ENCODE peak calls at places on chromosome X, in ten cellular contexts. J is right atrium auricular region, U is neural progenitor cell, N is breast epithelium, R is cardiac fibroblast, G is thyroid gland, Y is left ventricle myocardium inferior, P is H9, K is suprapubic skin, I is MM.1S. Z is an unnamed sample.

GRCh38 chrX:44432641-44433040 is 89.2 kb upstream of the EFHC2 start:
- DNase-seq in U (no peak), Y (no peak), G (no peak), N (no peak), J (no peak), I (no peak), K (no peak), R (peak), P (no peak), Z (no peak)

GRCh38 chrX:108584617-108585211 is 145.1 kb downstream of the COL4A5 start:
- DNase-seq in J (no peak), N (no peak), I (peak), K (no peak), R (peak), U (peak), Y (no peak), P (peak), G (no peak), Z (no peak)

GRCh38 chrX:71482228-71482958 is 50.5 kb upstream of the OGT start:
- DNase-seq in I (no peak), R (no peak), N (no peak), Y (no peak), J (no peak), U (no peak), P (no peak), K (no peak), G (no peak), Z (no peak)

GRCh38 chrX:123884809-123885408 is 25.1 kb downstream of the XIAP start:
- DNase-seq in R (peak), G (peak), I (peak), P (no peak), K (no peak), N (no peak), U (peak), Y (no peak), J (no peak), Z (no peak)

GRCh38 chrX:55839480-55839879 is 121.9 kb downstream of the RRAGB start:
- DNase-seq in K (no peak), J (no peak), N (no peak), Y (no peak), U (peak), R (no peak), G (no peak), I (no peak), P (peak), Z (no peak)

GRCh38 chrX:154750301-154751120 is at the start of gene GAB3:
- DNase-seq in I (peak), U (peak), R (peak), G (peak), K (peak), P (no peak), J (no peak), N (no peak), Y (peak), Z (no peak)

GRCh38 chrX:154398668-154399526 is 720 bp downstream of the RPL10 start:
- DNase-seq in J (peak), K (peak), R (peak), P (peak), Y (peak), G (peak), N (peak), I (peak), U (peak), Z (no peak)

GRCh38 chrX:48696301-48697181 is at the start of gene SUV39H1:
- DNase-seq in U (peak), R (peak), P (peak), K (peak), J (peak), N (peak), I (peak), G (peak), Y (peak), Z (peak)

GRCh38 chrX:71060127-71060526 is 8.0 kb downstream of the SNX12 start:
- DNase-seq in N (no peak), J (no peak), R (no peak), U (no peak), K (no peak), I (no peak), P (no peak), Y (no peak), G (no peak), Z (no peak)

GRCh38 chrX:138794285-138794684 is 82.8 kb upstream of the FGF13 start:
- DNase-seq in P (no peak), J (no peak), K (no peak), U (no peak), R (no peak), Y (no peak), N (no peak), I (no peak), G (no peak), Z (no peak)

GRCh38 chrX:5644786-5645185 is 583.9 kb downstream of the NLGN4X start:
- DNase-seq in N (no peak), P (peak), I (peak), K (no peak), R (no peak), G (no peak), J (no peak), U (no peak), Y (no peak), Z (no peak)

GRCh38 chrX:116198810-116199209 is 28.3 kb downstream of the AGTR2 start:
- DNase-seq in P (no peak), I (no peak), J (no peak), U (peak), R (no peak), N (no peak), G (no peak), Y (no peak), K (no peak), Z (no peak)

GRCh38 chrX:18561020-18561419 is 110.9 kb downstream of the RS1 start:
- DNase-seq in N (no peak), I (no peak), U (no peak), K (no peak), J (no peak), R (no peak), Y (no peak), G (no peak), P (no peak), Z (no peak)

GRCh38 chrX:153863251-153863991 is 22.6 kb downstream of the L1CAM start:
- DNase-seq in J (no peak), Y (no peak), U (no peak), I (no peak), P (peak), N (no peak), G (no peak), R (no peak), K (no peak), Z (no peak)

GRCh38 chrX:148416931-148417330 is 83.5 kb upstream of the AFF2 start:
- DNase-seq in I (no peak), Y (no peak), N (no peak), P (no peak), U (no peak), J (no peak), K (no peak), R (peak), G (no peak), Z (no peak)

GRCh38 chrX:155313766-155314165 is 20.6 kb downstream of the CLIC2 start:
- DNase-seq in Y (no peak), P (peak), I (no peak), N (no peak), G (no peak), R (peak), J (no peak), U (no peak), K (no peak), Z (no peak)

GRCh38 chrX:141989134-141989533 is 85.4 kb downstream of the MAGEC1 start:
- DNase-seq in P (no peak), K (no peak), J (no peak), Y (no peak), I (no peak), R (peak), G (peak), N (no peak), U (no peak), Z (no peak)

GRCh38 chrX:23610491-23610890 is 56.8 kb upstream of the PRDX4 start:
- DNase-seq in R (peak), N (no peak), U (no peak), I (no peak), K (no peak), G (no peak), J (no peak), P (no peak), Y (no peak), Z (no peak)

GRCh38 chrX:25016361-25016671 is 551 bp upstream of the ARX start:
- DNase-seq in N (no peak), U (peak), K (no peak), Y (no peak), J (no peak), I (no peak), R (no peak), G (no peak), P (no peak), Z (no peak)

GRCh38 chrX:71466979-71467523 is 65.9 kb upstream of the OGT start:
- DNase-seq in R (no peak), P (no peak), K (no peak), J (no peak), I (no peak), N (no peak), U (no peak), Y (no peak), G (no peak), Z (no peak)

GRCh38 chrX:19017271-19017670 is 33.4 kb upstream of the PHKA2 start:
- DNase-seq in P (peak), N (no peak), U (peak), I (no peak), Y (no peak), G (peak), R (peak), J (no peak), K (no peak), Z (no peak)

GRCh38 chrX:121802881-121803412 is 755.5 kb downstream of the GLUD2 start:
- DNase-seq in N (no peak), I (no peak), K (no peak), G (no peak), J (no peak), P (no peak), R (no peak), U (no peak), Y (no peak), Z (no peak)

GRCh38 chrX:3728454-3728853 is 15.0 kb upstream of the PRKX start:
- DNase-seq in I (no peak), R (peak), N (no peak), U (no peak), J (no peak), G (no peak), Y (no peak), P (no peak), K (no peak), Z (no peak)

GRCh38 chrX:107542500-107542899 is 85.8 kb upstream of the PRPS1 start:
- DNase-seq in K (no peak), G (peak), I (no peak), N (no peak), P (peak), Y (no peak), U (peak), R (peak), J (no peak), Z (no peak)

GRCh38 chrX:2320089-2320488 is 180.7 kb downstream of the DHRSX start:
- DNase-seq in Y (no peak), R (no peak), P (no peak), I (no peak), J (no peak), G (no peak), U (no peak), K (no peak), N (no peak), Z (no peak)

GRCh38 chrX:41036668-41037326 is 48.4 kb upstream of the USP9X start:
- DNase-seq in Y (no peak), R (no peak), N (no peak), I (no peak), P (no peak), K (no peak), J (no peak), U (no peak), G (no peak), Z (no peak)

GRCh38 chrX:69615779-69616519 is at the start of gene EDA:
- DNase-seq in K (peak), U (peak), N (peak), G (peak), Y (peak), R (peak), J (peak), P (peak), I (peak), Z (peak)

GRCh38 chrX:150643271-150643670 is 49.9 kb upstream of the MTMR1 start:
- DNase-seq in K (no peak), R (peak), J (no peak), P (no peak), U (no peak), Y (no peak), G (no peak), N (no peak), I (no peak), Z (no peak)

GRCh38 chrX:119655125-119655524 is 37.8 kb downstream of the SEPTIN6 start:
- DNase-seq in P (no peak), U (no peak), G (no peak), J (peak), Y (peak), K (no peak), I (no peak), N (no peak), R (peak), Z (no peak)

GRCh38 chrX:2497961-2498780 is 2.6 kb downstream of the DHRSX start:
- DNase-seq in I (no peak), K (no peak), Y (no peak), G (peak), N (no peak), P (no peak), U (no peak), J (no peak), R (peak), Z (no peak)

GRCh38 chrX:25158635-25159034 is 142.9 kb upstream of the ARX start:
- DNase-seq in N (no peak), Y (no peak), R (no peak), I (peak), U (no peak), P (no peak), G (no peak), J (no peak), K (no peak), Z (no peak)

GRCh38 chrX:111492085-111492484 is 19.4 kb upstream of the SERTM2 start:
- DNase-seq in G (no peak), J (no peak), R (no peak), P (no peak), I (no peak), Y (no peak), U (no peak), N (no peak), K (no peak), Z (no peak)

GRCh38 chrX:118459494-118459893 is 36.1 kb upstream of the DOCK11 start:
- DNase-seq in N (no peak), P (no peak), U (peak), I (peak), R (peak), J (no peak), K (no peak), G (no peak), Y (no peak), Z (no peak)

GRCh38 chrX:51802917-51803688 is 59.9 kb downstream of the GSPT2 start:
- DNase-seq in P (peak), K (peak), R (peak), I (peak), U (peak), J (no peak), G (peak), Y (peak), N (no peak), Z (peak)
- TF ChIP-seq CTCF in P (peak), K (no peak), R (peak), I (peak), U (peak), J (no peak), G (peak), Y (peak), N (no peak), Z (no peak)

GRCh38 chrX:110466790-110467189 is 108.1 kb downstream of the RTL9 start:
- DNase-seq in G (no peak), P (no peak), Y (no peak), K (no peak), U (no peak), R (no peak), I (no peak), N (no peak), J (no peak), Z (no peak)
- TF ChIP-seq CTCF in G (no peak), P (no peak), Y (no peak), K (no peak), U (no peak), R (no peak), I (no peak), N (no peak), J (no peak), Z (no peak)

GRCh38 chrX:143633530-143634372 is 2.1 kb downstream of the SLITRK4 start:
- DNase-seq in R (no peak), I (no peak), G (peak), J (no peak), P (peak), N (no peak), Y (no peak), K (no peak), U (peak), Z (no peak)
- TF ChIP-seq CTCF in R (no peak), I (no peak), G (no peak), J (no peak), P (no peak), N (no peak), Y (no peak), K (no peak), U (peak), Z (no peak)

DNA sequence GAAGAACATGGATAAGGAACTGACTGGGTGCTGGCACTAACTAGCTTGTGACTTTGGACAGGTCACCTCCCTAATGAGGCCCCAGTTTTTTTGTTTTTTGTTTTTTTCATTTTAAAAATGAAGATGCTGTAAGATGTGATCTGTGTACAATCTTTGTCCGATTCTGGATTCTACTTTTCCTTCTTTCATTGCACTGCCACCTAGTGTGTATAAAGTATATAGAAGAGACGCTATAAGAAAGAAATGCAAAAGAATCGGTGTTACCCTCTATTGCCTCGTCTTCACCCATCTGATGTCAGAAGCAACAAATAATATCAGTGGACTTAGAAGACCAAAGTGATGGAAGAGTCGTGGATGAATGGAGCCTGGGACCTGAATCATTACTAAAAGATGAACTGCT is 58.6 kb upstream of the P2RY10 start:
- DNase-seq in K (no peak), Y (no peak), P (no peak), I (peak), N (no peak), U (peak), G (no peak), R (peak), J (no peak), Z (no peak)
- TF ChIP-seq CTCF in K (no peak), Y (peak), P (peak), I (peak), N (no peak), U (peak), G (no peak), R (peak), J (no peak), Z (peak)

DNA sequence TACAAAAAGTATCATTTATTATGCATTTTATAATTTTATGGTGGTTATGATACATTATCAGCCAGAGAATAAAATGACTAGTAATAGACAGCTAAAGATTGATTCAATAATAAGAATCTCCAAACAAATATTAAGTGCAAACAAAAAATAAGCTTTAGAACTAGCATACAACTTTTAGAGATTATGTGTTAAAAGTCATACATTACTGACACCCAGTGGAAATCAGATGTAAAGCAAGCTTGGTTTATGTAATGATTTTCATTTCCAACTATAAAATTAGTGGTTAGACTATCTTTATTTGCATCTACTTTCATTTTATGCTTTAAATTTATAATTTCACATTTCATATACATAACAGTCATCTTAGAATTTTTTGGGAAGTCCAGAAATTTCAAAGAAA is 57.7 kb downstream of the IL13RA2 start:
- DNase-seq in G (no peak), I (peak), R (peak), K (no peak), J (no peak), P (no peak), Y (no peak), U (peak), N (no peak), Z (no peak)
- TF ChIP-seq CTCF in G (peak), I (peak), R (no peak), K (peak), J (peak), P (peak), Y (peak), U (peak), N (no peak), Z (peak)